ENCODE peak calls at places on chromosomes 5 and 9, in nine cellular contexts. One of them, this sample, is unnamed.
A peak's percentile ranks its signal among the peaks of the same experiment; 100 is the strongest.

GRCh38 chr5:170614071-170614490 is 110.3 kb downstream of the KCNIP1 start:
- DNase-seq in IMR-90: no peak
- DNase-seq in GM12865: no peak
- DNase-seq in choroid plexus epithelial cell: no peak
- DNase-seq in CD4-positive, alpha-beta T cell: no peak
- DNase-seq in fibroblast of pulmonary artery: no peak
- DNase-seq in epithelial cell of proximal tubule: no peak
- DNase-seq in upper lobe of right lung: peak; percentile 27
- DNase-seq in neural progenitor cell: no peak
- DNase-seq in this sample: no peak

GRCh38 chr9:19471737-19472648 is 63.2 kb downstream of the ACER2 start:
- DNase-seq in CD4-positive, alpha-beta T cell: peak; percentile 43
- DNase-seq in upper lobe of right lung: peak; percentile 71
- DNase-seq in epithelial cell of proximal tubule: peak; percentile 18
- DNase-seq in choroid plexus epithelial cell: peak; percentile 62
- DNase-seq in neural progenitor cell: peak; percentile 78
- DNase-seq in GM12865: peak; percentile 68
- DNase-seq in IMR-90: peak; percentile 33
- DNase-seq in fibroblast of pulmonary artery: peak; percentile 66
- DNase-seq in this sample: peak; percentile 41

GRCh38 chr5:178291161-178291561 is 58.6 kb upstream of the PHYKPL start:
- DNase-seq in GM12865: no peak
- DNase-seq in choroid plexus epithelial cell: no peak
- DNase-seq in IMR-90: no peak
- DNase-seq in neural progenitor cell: no peak
- DNase-seq in epithelial cell of proximal tubule: no peak
- DNase-seq in CD4-positive, alpha-beta T cell: no peak
- DNase-seq in fibroblast of pulmonary artery: no peak
- DNase-seq in upper lobe of right lung: peak; percentile 45
- DNase-seq in this sample: no peak

GRCh38 chr9:38089387-38090165 is 20.5 kb upstream of the SHB start:
- DNase-seq in fibroblast of pulmonary artery: no peak
- DNase-seq in upper lobe of right lung: no peak
- DNase-seq in IMR-90: no peak
- DNase-seq in GM12865: peak; percentile 59
- DNase-seq in CD4-positive, alpha-beta T cell: no peak
- DNase-seq in epithelial cell of proximal tubule: no peak
- DNase-seq in neural progenitor cell: no peak
- DNase-seq in choroid plexus epithelial cell: no peak
- DNase-seq in this sample: no peak

GRCh38 chr5:126359884-126360283 is 63.3 kb upstream of the GRAMD2B start:
- DNase-seq in fibroblast of pulmonary artery: no peak
- DNase-seq in IMR-90: no peak
- DNase-seq in CD4-positive, alpha-beta T cell: no peak
- DNase-seq in choroid plexus epithelial cell: peak; percentile 62
- DNase-seq in epithelial cell of proximal tubule: no peak
- DNase-seq in neural progenitor cell: no peak
- DNase-seq in upper lobe of right lung: no peak
- DNase-seq in GM12865: peak; percentile 83
- DNase-seq in this sample: no peak

GRCh38 chr5:66306105-66306843 is 162.2 kb downstream of the SREK1 start:
- DNase-seq in CD4-positive, alpha-beta T cell: no peak
- DNase-seq in GM12865: peak; percentile 54
- DNase-seq in choroid plexus epithelial cell: peak; percentile 85
- DNase-seq in fibroblast of pulmonary artery: peak; percentile 82
- DNase-seq in epithelial cell of proximal tubule: no peak
- DNase-seq in upper lobe of right lung: no peak
- DNase-seq in IMR-90: peak; percentile 63
- DNase-seq in neural progenitor cell: peak; percentile 77
- DNase-seq in this sample: peak; percentile 73

GRCh38 chr5:180330810-180331646 is 22.1 kb downstream of the GFPT2 start:
- DNase-seq in choroid plexus epithelial cell: peak; percentile 93
- DNase-seq in CD4-positive, alpha-beta T cell: no peak
- DNase-seq in fibroblast of pulmonary artery: peak; percentile 100
- DNase-seq in GM12865: no peak
- DNase-seq in IMR-90: peak; percentile 99
- DNase-seq in upper lobe of right lung: no peak
- DNase-seq in epithelial cell of proximal tubule: peak; percentile 71
- DNase-seq in neural progenitor cell: no peak
- DNase-seq in this sample: peak; percentile 56

GRCh38 chr5:126219616-126220015 is 203.6 kb upstream of the GRAMD2B start:
- DNase-seq in epithelial cell of proximal tubule: no peak
- DNase-seq in IMR-90: no peak
- DNase-seq in GM12865: no peak
- DNase-seq in CD4-positive, alpha-beta T cell: no peak
- DNase-seq in fibroblast of pulmonary artery: no peak
- DNase-seq in neural progenitor cell: no peak
- DNase-seq in upper lobe of right lung: no peak
- DNase-seq in choroid plexus epithelial cell: no peak
- DNase-seq in this sample: no peak

GRCh38 chr9:109254317-109254716 is 66.5 kb downstream of the EPB41L4B start:
- DNase-seq in neural progenitor cell: no peak
- DNase-seq in CD4-positive, alpha-beta T cell: no peak
- DNase-seq in IMR-90: peak; percentile 86
- DNase-seq in GM12865: no peak
- DNase-seq in epithelial cell of proximal tubule: no peak
- DNase-seq in choroid plexus epithelial cell: peak; percentile 88
- DNase-seq in fibroblast of pulmonary artery: peak; percentile 64
- DNase-seq in upper lobe of right lung: no peak
- DNase-seq in this sample: peak; percentile 63

GRCh38 chr5:53123702-53124101 is 14.1 kb upstream of the MOCS2 start:
- DNase-seq in choroid plexus epithelial cell: peak; percentile 45
- DNase-seq in CD4-positive, alpha-beta T cell: no peak
- DNase-seq in IMR-90: peak; percentile 40
- DNase-seq in epithelial cell of proximal tubule: no peak
- DNase-seq in neural progenitor cell: no peak
- DNase-seq in upper lobe of right lung: no peak
- DNase-seq in fibroblast of pulmonary artery: peak; percentile 44
- DNase-seq in GM12865: no peak
- DNase-seq in this sample: peak; percentile 22

GRCh38 chr5:127192150-127192549 is 98.4 kb upstream of the MEGF10 start:
- DNase-seq in epithelial cell of proximal tubule: no peak
- DNase-seq in GM12865: no peak
- DNase-seq in CD4-positive, alpha-beta T cell: no peak
- DNase-seq in choroid plexus epithelial cell: no peak
- DNase-seq in IMR-90: no peak
- DNase-seq in fibroblast of pulmonary artery: no peak
- DNase-seq in neural progenitor cell: no peak
- DNase-seq in upper lobe of right lung: no peak
- DNase-seq in this sample: no peak

DNA sequence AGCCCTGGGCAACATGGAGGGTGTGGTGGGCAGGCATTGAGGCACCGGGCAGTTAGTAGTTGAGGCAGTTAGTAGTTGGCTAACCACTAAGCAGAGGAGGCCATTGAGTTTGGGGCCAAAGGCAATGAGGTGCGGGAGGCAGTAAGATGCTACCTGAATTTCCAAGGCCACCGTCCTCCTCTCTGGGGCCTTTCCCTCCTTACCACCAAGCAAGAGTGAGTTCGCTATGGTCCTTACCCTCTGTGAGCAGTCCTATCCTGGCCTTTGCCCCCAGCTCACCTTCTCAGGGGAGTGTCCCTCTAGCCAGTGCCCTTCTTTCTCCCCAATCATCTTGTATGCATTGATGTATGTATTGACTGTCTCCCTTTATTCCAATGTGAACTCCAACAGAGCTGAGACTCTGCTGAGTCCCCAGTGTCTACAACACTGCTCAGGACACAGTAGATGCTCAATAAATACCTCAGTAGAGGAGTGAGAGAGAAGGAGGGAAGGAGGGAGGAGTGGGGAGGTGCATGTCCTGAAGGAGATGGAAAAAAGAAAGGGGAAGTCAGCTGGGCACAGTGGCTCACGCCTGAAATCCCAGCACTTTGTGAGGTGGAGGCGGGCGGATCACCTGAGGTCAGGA is 3.1 kb upstream of the PHF2 start:
- DNase-seq in upper lobe of right lung: no peak
- DNase-seq in epithelial cell of proximal tubule: no peak
- DNase-seq in IMR-90: no peak
- DNase-seq in neural progenitor cell: no peak
- DNase-seq in CD4-positive, alpha-beta T cell: no peak
- DNase-seq in GM12865: no peak
- DNase-seq in fibroblast of pulmonary artery: no peak
- DNase-seq in choroid plexus epithelial cell: no peak
- DNase-seq in this sample: no peak
- TF ChIP-seq CTCF in upper lobe of right lung: no peak
- TF ChIP-seq CTCF in epithelial cell of proximal tubule: no peak
- TF ChIP-seq CTCF in IMR-90: no peak
- TF ChIP-seq CTCF in neural progenitor cell: no peak
- TF ChIP-seq CTCF in CD4-positive, alpha-beta T cell: no peak
- TF ChIP-seq CTCF in GM12865: no peak
- TF ChIP-seq CTCF in fibroblast of pulmonary artery: no peak
- TF ChIP-seq CTCF in choroid plexus epithelial cell: no peak
- TF ChIP-seq CTCF in this sample: no peak

GRCh38 chr5:108260858-108261170 is 121.1 kb downstream of the FBXL17 start:
- DNase-seq in IMR-90: no peak
- DNase-seq in choroid plexus epithelial cell: no peak
- DNase-seq in fibroblast of pulmonary artery: no peak
- DNase-seq in upper lobe of right lung: no peak
- DNase-seq in CD4-positive, alpha-beta T cell: no peak
- DNase-seq in GM12865: no peak
- DNase-seq in neural progenitor cell: no peak
- DNase-seq in epithelial cell of proximal tubule: no peak
- DNase-seq in this sample: no peak
- TF ChIP-seq CTCF in IMR-90: no peak
- TF ChIP-seq CTCF in choroid plexus epithelial cell: no peak
- TF ChIP-seq CTCF in fibroblast of pulmonary artery: no peak
- TF ChIP-seq CTCF in upper lobe of right lung: no peak
- TF ChIP-seq CTCF in CD4-positive, alpha-beta T cell: peak; percentile 59
- TF ChIP-seq CTCF in GM12865: no peak
- TF ChIP-seq CTCF in neural progenitor cell: no peak
- TF ChIP-seq CTCF in epithelial cell of proximal tubule: no peak
- TF ChIP-seq CTCF in this sample: no peak

GRCh38 chr5:11104543-11105151 is 343.6 kb upstream of the DAP start:
- DNase-seq in CD4-positive, alpha-beta T cell: no peak
- DNase-seq in fibroblast of pulmonary artery: no peak
- DNase-seq in choroid plexus epithelial cell: no peak
- DNase-seq in GM12865: no peak
- DNase-seq in IMR-90: no peak
- DNase-seq in epithelial cell of proximal tubule: no peak
- DNase-seq in upper lobe of right lung: no peak
- DNase-seq in neural progenitor cell: peak; percentile 82
- DNase-seq in this sample: no peak

GRCh38 chr5:11105706-11106105 is 344.7 kb upstream of the DAP start:
- DNase-seq in upper lobe of right lung: no peak
- DNase-seq in CD4-positive, alpha-beta T cell: no peak
- DNase-seq in choroid plexus epithelial cell: no peak
- DNase-seq in GM12865: no peak
- DNase-seq in IMR-90: no peak
- DNase-seq in fibroblast of pulmonary artery: no peak
- DNase-seq in epithelial cell of proximal tubule: no peak
- DNase-seq in neural progenitor cell: no peak
- DNase-seq in this sample: no peak

GRCh38 chr5:11110128-11110527 is 349.1 kb upstream of the DAP start:
- DNase-seq in IMR-90: no peak
- DNase-seq in epithelial cell of proximal tubule: no peak
- DNase-seq in neural progenitor cell: no peak
- DNase-seq in GM12865: no peak
- DNase-seq in fibroblast of pulmonary artery: no peak
- DNase-seq in CD4-positive, alpha-beta T cell: no peak
- DNase-seq in upper lobe of right lung: no peak
- DNase-seq in choroid plexus epithelial cell: no peak
- DNase-seq in this sample: no peak
- TF ChIP-seq CTCF in IMR-90: no peak
- TF ChIP-seq CTCF in epithelial cell of proximal tubule: peak; percentile 61
- TF ChIP-seq CTCF in neural progenitor cell: no peak
- TF ChIP-seq CTCF in GM12865: no peak
- TF ChIP-seq CTCF in fibroblast of pulmonary artery: no peak
- TF ChIP-seq CTCF in CD4-positive, alpha-beta T cell: no peak
- TF ChIP-seq CTCF in upper lobe of right lung: no peak
- TF ChIP-seq CTCF in choroid plexus epithelial cell: no peak
- TF ChIP-seq CTCF in this sample: no peak

DNA sequence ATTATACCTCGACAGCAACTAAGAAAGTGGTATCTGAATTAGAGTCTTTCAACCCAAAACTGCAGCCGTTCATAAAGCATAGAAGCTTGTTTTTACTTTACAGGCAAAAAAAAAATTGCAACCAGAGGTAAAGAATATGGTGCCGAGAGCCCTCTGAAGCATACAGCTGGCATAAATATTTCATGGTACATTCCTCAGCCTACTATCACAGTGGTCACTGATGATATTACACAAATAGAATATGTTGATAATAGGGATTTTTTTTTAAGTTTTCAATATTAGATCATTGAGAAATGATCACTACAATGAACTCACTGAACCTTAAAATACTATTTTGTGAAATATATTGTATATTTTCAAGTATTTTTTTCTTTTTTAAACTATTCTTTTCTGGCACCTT is 6.2 kb upstream of the SMC2 start:
- DNase-seq in fibroblast of pulmonary artery: no peak
- DNase-seq in IMR-90: no peak
- DNase-seq in CD4-positive, alpha-beta T cell: no peak
- DNase-seq in epithelial cell of proximal tubule: no peak
- DNase-seq in upper lobe of right lung: no peak
- DNase-seq in GM12865: no peak
- DNase-seq in neural progenitor cell: no peak
- DNase-seq in choroid plexus epithelial cell: no peak
- DNase-seq in this sample: no peak
- TF ChIP-seq CTCF in fibroblast of pulmonary artery: no peak
- TF ChIP-seq CTCF in IMR-90: no peak
- TF ChIP-seq CTCF in CD4-positive, alpha-beta T cell: no peak
- TF ChIP-seq CTCF in epithelial cell of proximal tubule: no peak
- TF ChIP-seq CTCF in upper lobe of right lung: no peak
- TF ChIP-seq CTCF in GM12865: no peak
- TF ChIP-seq CTCF in neural progenitor cell: no peak
- TF ChIP-seq CTCF in choroid plexus epithelial cell: no peak
- TF ChIP-seq CTCF in this sample: no peak

GRCh38 chr5:151899400-151899799 is 25.3 kb downstream of the GLRA1 start:
- DNase-seq in fibroblast of pulmonary artery: no peak
- DNase-seq in CD4-positive, alpha-beta T cell: no peak
- DNase-seq in neural progenitor cell: no peak
- DNase-seq in upper lobe of right lung: no peak
- DNase-seq in epithelial cell of proximal tubule: no peak
- DNase-seq in GM12865: no peak
- DNase-seq in choroid plexus epithelial cell: no peak
- DNase-seq in IMR-90: no peak
- DNase-seq in this sample: no peak

GRCh38 chr5:151895660-151896040 is 29.0 kb downstream of the GLRA1 start:
- DNase-seq in IMR-90: no peak
- DNase-seq in CD4-positive, alpha-beta T cell: no peak
- DNase-seq in neural progenitor cell: no peak
- DNase-seq in fibroblast of pulmonary artery: no peak
- DNase-seq in epithelial cell of proximal tubule: no peak
- DNase-seq in choroid plexus epithelial cell: no peak
- DNase-seq in GM12865: peak; percentile 9
- DNase-seq in upper lobe of right lung: no peak
- DNase-seq in this sample: no peak

GRCh38 chr5:151896041-151896691 is 28.5 kb downstream of the GLRA1 start:
- DNase-seq in IMR-90: peak; percentile 51
- DNase-seq in neural progenitor cell: no peak
- DNase-seq in epithelial cell of proximal tubule: no peak
- DNase-seq in CD4-positive, alpha-beta T cell: no peak
- DNase-seq in GM12865: no peak
- DNase-seq in upper lobe of right lung: no peak
- DNase-seq in choroid plexus epithelial cell: peak; percentile 96
- DNase-seq in fibroblast of pulmonary artery: peak; percentile 46
- DNase-seq in this sample: peak; percentile 89

GRCh38 chr5:151897896-151898295 is 26.8 kb downstream of the GLRA1 start:
- DNase-seq in choroid plexus epithelial cell: no peak
- DNase-seq in IMR-90: no peak
- DNase-seq in upper lobe of right lung: no peak
- DNase-seq in epithelial cell of proximal tubule: no peak
- DNase-seq in neural progenitor cell: no peak
- DNase-seq in GM12865: peak; percentile 22
- DNase-seq in CD4-positive, alpha-beta T cell: no peak
- DNase-seq in fibroblast of pulmonary artery: no peak
- DNase-seq in this sample: no peak

GRCh38 chr5:151897017-151897552 is 27.6 kb downstream of the GLRA1 start:
- DNase-seq in GM12865: no peak
- DNase-seq in neural progenitor cell: no peak
- DNase-seq in upper lobe of right lung: no peak
- DNase-seq in CD4-positive, alpha-beta T cell: no peak
- DNase-seq in epithelial cell of proximal tubule: no peak
- DNase-seq in choroid plexus epithelial cell: no peak
- DNase-seq in IMR-90: no peak
- DNase-seq in fibroblast of pulmonary artery: no peak
- DNase-seq in this sample: no peak
- TF ChIP-seq CTCF in GM12865: no peak
- TF ChIP-seq CTCF in neural progenitor cell: no peak
- TF ChIP-seq CTCF in upper lobe of right lung: no peak
- TF ChIP-seq CTCF in CD4-positive, alpha-beta T cell: no peak
- TF ChIP-seq CTCF in epithelial cell of proximal tubule: no peak
- TF ChIP-seq CTCF in choroid plexus epithelial cell: no peak
- TF ChIP-seq CTCF in IMR-90: no peak
- TF ChIP-seq CTCF in fibroblast of pulmonary artery: no peak
- TF ChIP-seq CTCF in this sample: no peak